ENCODE peak calls at places on chromosomes 6 and 20, in ten cellular contexts. Q is upper lobe of right lung, W is coronary artery, A is psoas muscle, F is fibroblast of mammary gland, V is GM23338, P is WERI-Rb-1, B is spleen, K is choroid plexus epithelial cell, Y is RWPE2. M is an unnamed sample.

GRCh38 chr6:159525445-159526031 is 167.5 kb downstream of the SOD2 start:
- DNase-seq in K (no peak), P (no peak), W (no peak), F (no peak), B (no peak), Y (no peak), V (no peak), A (no peak), Q (no peak), M (no peak)

GRCh38 chr20:50064640-50065615 is 48.0 kb downstream of the UBE2V1 start:
- DNase-seq in V (no peak), A (no peak), Y (no peak), F (no peak), P (no peak), Q (no peak), K (no peak), W (no peak), B (no peak), M (no peak)

GRCh38 chr6:107713214-107713962 is 110.7 kb downstream of the SCML4 start:
- DNase-seq in Q (no peak), W (no peak), K (no peak), F (no peak), P (peak; percentile 34), V (no peak), B (no peak), A (no peak), Y (no peak), M (no peak)

GRCh38 chr20:54340667-54341081 is 132.8 kb downstream of the PFDN4 start:
- DNase-seq in Y (no peak), Q (no peak), V (no peak), B (no peak), A (no peak), K (peak; percentile 61), P (no peak), W (no peak), F (peak; percentile 87), M (no peak)

GRCh38 chr6:169428532-169428931 is 174.9 kb upstream of the THBS2 start:
- DNase-seq in B (no peak), Q (no peak), F (no peak), P (no peak), V (no peak), Y (no peak), W (no peak), A (no peak), K (peak; percentile 65), M (no peak)

GRCh38 chr6:65182681-65183080 is 524.3 kb downstream of the EYS start:
- DNase-seq in B (no peak), P (no peak), Q (no peak), K (peak; percentile 73), W (no peak), Y (no peak), V (no peak), A (no peak), F (peak; percentile 40), M (peak; percentile 59)

GRCh38 chr20:62554898-62555641 is 79.3 kb upstream of the GATA5 start:
- DNase-seq in B (no peak), A (no peak), K (no peak), V (no peak), Q (no peak), Y (no peak), W (no peak), F (no peak), P (peak; percentile 26), M (no peak)

GRCh38 chr20:3172126-3172932 is 1.0 kb downstream of the LZTS3 start:
- DNase-seq in B (no peak), K (no peak), W (no peak), A (peak; percentile 28), Y (no peak), P (no peak), F (no peak), Q (no peak), V (no peak), M (no peak)

GRCh38 chr6:9620263-9620662 is 794.6 kb downstream of the TFAP2A start:
- DNase-seq in V (no peak), Q (no peak), K (no peak), P (no peak), W (no peak), Y (no peak), F (no peak), A (no peak), B (no peak), M (peak; percentile 65)

GRCh38 chr20:63863021-63863797 is 1.9 kb upstream of the TPD52L2 start:
- DNase-seq in V (no peak), Q (no peak), B (no peak), K (no peak), A (no peak), W (no peak), F (no peak), P (no peak), Y (peak; percentile 71), M (no peak)

GRCh38 chr20:23226612-23227265 is 123.9 kb upstream of the NXT1 start:
- DNase-seq in F (peak; percentile 82), K (no peak), B (no peak), Y (no peak), V (no peak), W (no peak), P (no peak), Q (no peak), A (no peak), M (no peak)

GRCh38 chr20:52268184-52268583 is 76.6 kb upstream of the ZFP64 start:
- DNase-seq in F (peak; percentile 26), B (no peak), K (peak; percentile 40), W (no peak), A (no peak), P (no peak), Q (no peak), Y (no peak), V (no peak), M (no peak)

GRCh38 chr6:25312034-25312620 is 33.0 kb downstream of the CARMIL1 start:
- DNase-seq in P (no peak), Q (no peak), F (peak; percentile 88), V (no peak), B (no peak), W (no peak), A (no peak), K (peak; percentile 21), Y (no peak), M (no peak)

GRCh38 chr6:42569102-42570028 is 5.5 kb downstream of the UBR2 start:
- DNase-seq in A (no peak), W (no peak), B (no peak), Q (no peak), P (no peak), V (no peak), F (peak; percentile 97), Y (no peak), K (peak; percentile 86), M (peak; percentile 64)
- TF ChIP-seq CTCF in A (no peak), W (no peak), B (no peak), Q (no peak), P (no peak), V (no peak), F (no peak), Y (no peak), K (no peak), M (no peak)

GRCh38 chr20:45823949-45824835 is 2.9 kb downstream of the TNNC2 start:
- DNase-seq in Y (no peak), P (peak; percentile 60), B (peak; percentile 85), W (no peak), V (peak; percentile 89), Q (no peak), K (peak; percentile 47), A (peak; percentile 80), F (peak; percentile 52), M (no peak)

GRCh38 chr20:45827030-45827652 is at the start of gene TNNC2:
- DNase-seq in P (no peak), A (peak; percentile 80), Q (no peak), K (no peak), W (no peak), V (no peak), B (no peak), Y (no peak), F (no peak), M (no peak)

GRCh38 chr20:45828589-45828988 is 1.5 kb upstream of the TNNC2 start:
- DNase-seq in W (no peak), Q (no peak), K (no peak), B (peak; percentile 51), F (no peak), V (no peak), Y (no peak), A (peak; percentile 89), P (no peak), M (no peak)

GRCh38 chr20:45827712-45828111 is 600 bp upstream of the TNNC2 start:
- DNase-seq in K (no peak), B (no peak), P (no peak), W (no peak), F (no peak), Y (no peak), Q (no peak), V (no peak), A (no peak), M (no peak)

GRCh38 chr20:45826381-45827019 is 612 bp downstream of the TNNC2 start:
- DNase-seq in F (peak; percentile 55), W (no peak), Q (no peak), V (no peak), K (peak; percentile 71), P (peak; percentile 57), A (peak; percentile 88), Y (no peak), B (no peak), M (no peak)
- H3K4me3 ChIP-seq in F (no peak overlapping the region), W (no peak overlapping the region), Q (no peak overlapping the region), V (no peak overlapping the region), K (no peak overlapping the region), P (no peak overlapping the region), A (peak overlapping the region; percentile 81), Y (no peak overlapping the region), B (no peak overlapping the region), M (no peak overlapping the region)

GRCh38 chr20:15867899-15868298 is 705.3 kb downstream of the KIF16B start:
- DNase-seq in K (no peak), P (peak; percentile 46), Q (no peak), B (no peak), F (no peak), V (peak; percentile 27), Y (no peak), W (no peak), A (no peak), M (no peak)
- TF ChIP-seq CTCF in K (peak; percentile 2), P (peak; percentile 79), Q (no peak), B (no peak), F (no peak), V (peak; percentile 53), Y (peak; percentile 45), W (no peak), A (no peak), M (peak; percentile 29)

DNA sequence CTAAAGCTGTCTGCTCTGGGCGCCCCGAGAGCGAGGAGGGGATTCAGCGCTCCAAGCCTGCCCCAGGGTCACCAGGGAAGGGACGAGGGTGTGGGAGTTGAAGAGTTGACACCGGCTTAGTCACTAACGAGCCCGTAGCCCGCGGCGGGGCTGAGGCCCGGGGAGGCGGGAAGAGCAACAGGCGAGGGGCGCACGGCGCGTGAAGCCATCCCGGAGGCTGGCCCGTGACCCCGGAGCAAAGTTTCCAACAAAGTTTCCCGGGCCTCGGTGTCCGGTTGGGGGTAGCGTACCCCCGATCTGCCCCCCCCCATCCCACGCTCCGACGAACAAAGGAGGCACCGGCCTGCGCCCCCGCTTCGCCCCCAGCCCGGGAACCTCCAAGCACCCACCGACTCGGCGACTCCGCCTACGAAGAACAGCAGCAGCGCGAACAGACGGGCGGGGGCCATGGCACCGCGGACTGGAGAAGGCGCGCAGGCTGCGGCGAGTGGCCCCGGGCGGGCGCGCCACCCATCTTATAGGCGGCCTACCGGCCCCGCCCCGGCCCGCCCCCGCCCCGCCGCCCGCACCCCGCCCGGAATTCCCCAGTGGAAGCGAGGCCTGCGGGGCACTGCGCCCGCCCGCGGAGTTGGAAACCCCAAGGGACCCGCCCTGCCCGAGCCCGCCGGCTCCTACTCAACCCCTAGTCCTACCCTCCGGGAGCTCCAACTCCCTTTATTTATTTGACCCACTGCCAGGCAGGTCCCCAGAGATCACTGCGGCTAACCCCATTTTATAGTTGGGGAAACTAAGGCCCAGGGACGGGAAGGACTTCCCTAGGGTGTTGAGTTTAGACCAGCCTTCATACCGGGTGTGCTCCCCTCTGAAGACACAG is at the start of gene SDC4:
- DNase-seq in B (peak; percentile 83), V (peak; percentile 69), P (peak; percentile 63), A (peak; percentile 88), Y (peak; percentile 95), Q (peak; percentile 89), W (peak; percentile 86), K (peak; percentile 66), F (peak; percentile 45), M (no peak)
- H3K4me3 ChIP-seq in B (peak within 1 kb of the TSS; percentile 37), V (peak within 1 kb of the TSS; percentile 92), P (peak within 1 kb of the TSS; percentile 76), A (peak within 1 kb of the TSS; percentile 79), Y (peak within 1 kb of the TSS; percentile 98), Q (peak within 1 kb of the TSS; percentile 67), W (peak within 1 kb of the TSS; percentile 90), K (peak within 1 kb of the TSS; percentile 85), F (peak within 1 kb of the TSS; percentile 82), M (peak within 1 kb of the TSS; percentile 97)